ENCODE peak calls at places on chromosomes 13 and 19, in six cellular contexts. K, X, M, Z, N and D are unnamed samples. For H3K27me3, the result is how much of the 10 kb centered on the place peaks cover.

GRCh38 chr19:30393046-30393445 is 20.9 kb downstream of the ZNF536 start:
- DNase-seq in M (no peak), Z (peak), K (no peak), X (no peak), N (no peak), D (no peak)

GRCh38 chr13:41971848-41972247 is 10.9 kb upstream of the VWA8 start:
- DNase-seq in X (no peak), M (no peak), K (peak), Z (no peak), N (no peak), D (no peak)

GRCh38 chr13:33728271-33729037 is 89.5 kb upstream of the RFC3 start:
- DNase-seq in K (no peak), M (no peak), X (no peak), N (no peak), Z (peak), D (no peak)

GRCh38 chr19:38015216-38015615 is 108.2 kb downstream of the SIPA1L3 start:
- DNase-seq in N (no peak), Z (no peak), K (no peak), X (no peak), M (no peak), D (no peak)

GRCh38 chr19:20365146-20365545 is 198.1 kb downstream of the ZNF486 start:
- DNase-seq in Z (no peak), N (peak), X (no peak), K (no peak), M (no peak), D (no peak)

GRCh38 chr19:45774765-45775164 is 5.7 kb upstream of the SIX5 start:
- DNase-seq in Z (no peak), X (no peak), K (no peak), M (no peak), N (no peak), D (no peak)

GRCh38 chr13:72757792-72758535 is 23.7 kb downstream of the DIS3 start:
- DNase-seq in Z (peak), K (no peak), N (no peak), X (no peak), M (no peak), D (no peak)

GRCh38 chr13:55410398-55411330 is 1730.1 kb upstream of the PRR20A start:
- DNase-seq in K (no peak), X (no peak), M (no peak), N (no peak), Z (no peak), D (no peak)

GRCh38 chr19:40803857-40804782 is 5.1 kb downstream of the EGLN2 start:
- DNase-seq in K (peak), N (no peak), M (no peak), Z (no peak), X (peak), D (peak)

DNA sequence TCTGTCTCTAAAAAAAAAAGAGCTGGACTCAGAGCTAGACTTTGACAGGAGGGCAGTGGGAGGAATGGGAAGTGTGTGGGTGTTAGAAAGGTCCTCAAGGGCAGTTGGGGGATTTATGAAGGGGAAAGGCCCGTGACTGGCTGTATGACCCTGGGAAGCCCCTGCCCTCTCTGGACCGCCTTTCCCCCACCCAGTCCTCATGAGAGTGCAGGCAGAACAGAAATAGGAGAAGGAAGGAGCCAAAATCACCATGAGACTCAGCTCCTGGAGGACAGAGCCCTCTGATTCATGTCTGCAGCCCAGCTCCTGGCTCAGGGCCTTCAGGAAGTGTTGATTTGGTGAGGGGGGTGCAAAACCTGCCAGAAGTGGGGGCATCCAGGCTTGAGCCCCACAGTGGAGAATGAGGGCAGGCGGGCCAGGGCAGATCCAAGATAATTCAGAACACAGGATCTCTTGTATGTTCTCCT is 8.7 kb upstream of the SMG9 start:
- DNase-seq in K (no peak), X (no peak), N (no peak), M (no peak), Z (peak), D (no peak)
- H3K27me3 ChIP-seq in K (under half), X (under half), N (under half), M (under half), Z (under half), D (under half)

DNA sequence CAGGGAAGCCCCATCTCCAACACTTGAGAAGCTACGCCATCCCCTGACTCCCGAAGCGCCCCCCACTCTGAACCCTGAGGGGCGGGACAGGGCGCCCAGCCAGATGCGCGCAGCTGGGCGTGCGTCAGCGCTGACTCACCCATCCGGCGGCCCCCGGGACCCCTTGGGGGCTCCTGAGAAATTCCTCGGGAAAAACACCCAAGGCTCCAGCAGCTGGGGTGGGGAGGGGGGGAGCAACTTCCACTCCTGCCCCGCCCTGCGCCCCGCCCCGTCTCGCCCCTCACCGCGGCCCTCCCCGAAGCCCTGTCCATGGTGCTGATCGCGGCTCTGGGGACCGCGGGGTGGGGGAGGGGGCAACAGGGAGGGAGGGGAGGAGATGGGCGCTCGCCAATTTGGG is 1.0 kb downstream of the COL5A3 start:
- DNase-seq in X (no peak), N (peak), Z (peak), M (peak), K (peak), D (peak)
- H3K27me3 ChIP-seq in X (under half), N (half or more), Z (under half), M (under half), K (under half), D (half or more)

GRCh38 chr13:24745861-24746617 is 17.9 kb upstream of the RNF17 start:
- DNase-seq in N (no peak), M (no peak), Z (peak), K (no peak), X (no peak), D (no peak)
- H3K27me3 ChIP-seq in N (half or more), M (under half), Z (half or more), K (under half), X (under half), D (under half)

GRCh38 chr13:27928805-27929753 is 9.3 kb downstream of the PDX1 start:
- DNase-seq in M (no peak), X (no peak), N (no peak), Z (no peak), K (no peak), D (no peak)
- H3K27me3 ChIP-seq in M (under half), X (half or more), N (half or more), Z (half or more), K (under half), D (half or more)